ENCODE peak calls at places on chromosomes 3 and 15, in four cellular contexts. Q, W, S and A are unnamed samples.

GRCh38 chr3:116770815-116771450 is 61.4 kb downstream of the TUSC7 start:
- DNase-seq in Q (peak; percentile 29), W (peak; percentile 57), S (peak; percentile 42), A (no peak)

GRCh38 chr3:159732172-159733111 is 256.2 kb upstream of the IL12A start:
- DNase-seq in Q (no peak), W (no peak), S (peak; percentile 74), A (no peak)

GRCh38 chr3:120693439-120694172 is 11.6 kb upstream of the HGD start:
- DNase-seq in Q (no peak), W (no peak), S (no peak), A (no peak)

GRCh38 chr3:47017504-47018268 is 38.2 kb downstream of the NBEAL2 start:
- DNase-seq in Q (no peak), W (peak; percentile 50), S (no peak), A (no peak)

GRCh38 chr3:188052229-188052965 is 101.6 kb upstream of the LPP start:
- DNase-seq in Q (peak; percentile 98), W (no peak), S (no peak), A (no peak)

GRCh38 chr3:126944089-126944965 is 38.6 kb upstream of the PLXNA1 start:
- DNase-seq in Q (no peak), W (no peak), S (no peak), A (no peak)

GRCh38 chr15:25905140-25905539 is 42.0 kb upstream of the ATP10A start:
- DNase-seq in Q (no peak), W (no peak), S (peak; percentile 84), A (no peak)

GRCh38 chr3:49377483-49377882 is 19.3 kb upstream of the GPX1 start:
- DNase-seq in Q (no peak), W (peak; percentile 61), S (no peak), A (no peak)

GRCh38 chr15:40471105-40471777 is 457 bp downstream of the CHST14 start:
- DNase-seq in Q (no peak), W (peak; percentile 79), S (no peak), A (no peak)

GRCh38 chr3:186025161-186025560 is 83.7 kb downstream of the ETV5 start:
- DNase-seq in Q (no peak), W (no peak), S (no peak), A (no peak)

GRCh38 chr15:29037997-29038700 is 152.4 kb downstream of the APBA2 start:
- DNase-seq in Q (no peak), W (peak; percentile 55), S (no peak), A (no peak)

GRCh38 chr15:58864602-58865419 is 68.7 kb downstream of the SLTM start:
- DNase-seq in Q (no peak), W (peak; percentile 60), S (no peak), A (no peak)

GRCh38 chr3:15819576-15819975 is 21.8 kb upstream of the ANKRD28 start:
- DNase-seq in Q (no peak), W (no peak), S (no peak), A (no peak)

GRCh38 chr15:66674756-66675155 is 27.3 kb upstream of the SMAD6 start:
- DNase-seq in Q (no peak), W (no peak), S (no peak), A (no peak)

GRCh38 chr3:77381426-77381825 is 341.5 kb downstream of the ROBO2 start:
- DNase-seq in Q (no peak), W (no peak), S (no peak), A (no peak)

GRCh38 chr3:52934626-52935530 is 37.5 kb upstream of the STIMATE start:
- DNase-seq in Q (peak; percentile 28), W (peak; percentile 61), S (peak; percentile 34), A (no peak)

GRCh38 chr15:64009241-64009640 is 37.0 kb downstream of the DAPK2 start:
- DNase-seq in Q (no peak), W (no peak), S (no peak), A (no peak)

GRCh38 chr3:186277268-186277909 is 84.6 kb downstream of the DGKG start:
- DNase-seq in Q (no peak), W (no peak), S (no peak), A (no peak)

GRCh38 chr15:40595773-40596172 is 1.7 kb downstream of the KNL1 start:
- DNase-seq in Q (no peak), W (no peak), S (no peak), A (no peak)

GRCh38 chr3:149215474-149215873 is 6.2 kb downstream of the CP start:
- DNase-seq in Q (no peak), W (no peak), S (no peak), A (no peak)

GRCh38 chr3:53643757-53644156 is 149.3 kb downstream of the CACNA1D start:
- DNase-seq in Q (no peak), W (no peak), S (no peak), A (no peak)